ENCODE peak calls at places on chromosome X, in nine cellular contexts. Y, T, G, U, Q, O, B, P and J are unnamed samples. For H3K4me1, the result is how much of the 10 kb centered on the place peaks cover.

GRCh38 chrX:31279359-31279758 is 207.5 kb upstream of the FTHL17 start:
- DNase-seq in G (peak), Q (no peak), O (no peak), T (peak), B (no peak), Y (no peak), P (peak), U (no peak), J (no peak)

GRCh38 chrX:147315493-147315892 is 500.9 kb upstream of the CXorf51A start:
- DNase-seq in Y (no peak), O (no peak), Q (no peak), P (no peak), T (no peak), U (no peak), B (no peak), G (no peak), J (no peak)

GRCh38 chrX:150967786-150968185 is 15.3 kb upstream of the HMGB3 start:
- DNase-seq in Q (no peak), G (no peak), U (no peak), T (no peak), P (no peak), Y (no peak), B (no peak), O (no peak), J (no peak)

GRCh38 chrX:102765217-102765616 is 44.7 kb downstream of the GPRASP3 start:
- DNase-seq in O (peak), T (peak), B (no peak), P (peak), G (no peak), Y (no peak), Q (peak), U (no peak), J (no peak)

GRCh38 chrX:39258331-39258730 is 457.1 kb downstream of the MID1IP1 start:
- DNase-seq in G (no peak), T (no peak), Q (peak), O (peak), U (no peak), Y (no peak), P (peak), B (no peak), J (no peak)

GRCh38 chrX:103404225-103405008 is 28.1 kb downstream of the BEX3 start:
- DNase-seq in T (peak), P (peak), O (peak), G (peak), U (peak), B (peak), Y (peak), Q (peak), J (peak)

GRCh38 chrX:68511255-68511654 is 12.4 kb downstream of the YIPF6 start:
- DNase-seq in Q (peak), O (no peak), Y (no peak), G (peak), B (no peak), P (peak), U (no peak), T (peak), J (no peak)

GRCh38 chrX:148741441-148741840 is 241.0 kb downstream of the AFF2 start:
- DNase-seq in Q (no peak), P (no peak), T (no peak), U (no peak), B (no peak), G (no peak), Y (no peak), O (no peak), J (no peak)

GRCh38 chrX:151359341-151359740 is 37.7 kb upstream of the VMA21 start:
- DNase-seq in T (no peak), U (no peak), Y (no peak), B (no peak), P (no peak), Q (no peak), G (no peak), O (no peak), J (no peak)

GRCh38 chrX:128543114-128543513 is 490.9 kb upstream of the ACTRT1 start:
- DNase-seq in P (no peak), T (no peak), G (no peak), U (no peak), Y (no peak), B (no peak), Q (no peak), O (no peak), J (no peak)

GRCh38 chrX:101252634-101253033 is 33.0 kb downstream of the DRP2 start:
- DNase-seq in U (no peak), B (no peak), Q (no peak), Y (no peak), T (no peak), P (no peak), O (no peak), G (no peak), J (no peak)

GRCh38 chrX:40175416-40176255 is 77.9 kb upstream of the BCOR start:
- DNase-seq in O (no peak), Y (peak), U (peak), Q (peak), B (peak), T (no peak), P (peak), G (peak), J (no peak)

GRCh38 chrX:17597836-17598434 is 139.4 kb upstream of the SCML1 start:
- DNase-seq in T (no peak), B (no peak), O (peak), U (no peak), G (peak), Q (peak), P (peak), Y (peak), J (no peak)

GRCh38 chrX:104330966-104331365 is 76.2 kb upstream of the ESX1 start:
- DNase-seq in G (no peak), Y (no peak), Q (no peak), O (peak), P (peak), B (no peak), U (no peak), T (peak), J (no peak)

DNA sequence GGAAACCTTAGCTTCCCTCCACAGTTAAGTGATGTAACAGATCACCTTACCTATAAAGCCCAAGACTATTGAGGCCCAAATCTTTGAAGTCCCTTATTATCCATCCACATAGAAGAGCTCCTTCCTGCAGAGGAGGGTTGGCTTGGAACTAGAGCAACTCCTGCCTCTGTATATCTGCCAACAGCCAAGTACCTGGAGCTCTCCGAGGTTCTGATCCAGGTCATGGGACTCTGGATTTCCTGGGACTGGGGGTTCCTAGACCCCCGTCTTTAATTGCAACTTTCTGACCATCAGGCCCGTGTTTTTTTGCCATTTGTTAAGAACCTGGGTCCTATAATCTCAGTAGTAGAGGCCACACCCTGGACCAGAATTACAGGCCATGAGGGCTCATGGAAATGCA is 136.3 kb downstream of the SH3KBP1 start:
- DNase-seq in Y (no peak), B (no peak), Q (no peak), O (no peak), G (no peak), P (peak), T (no peak), U (no peak), J (no peak)
- H3K4me1 ChIP-seq in Y (under half), B (half or more), Q (under half), O (under half), G (under half), P (under half), T (under half), U (half or more), J (under half)

DNA sequence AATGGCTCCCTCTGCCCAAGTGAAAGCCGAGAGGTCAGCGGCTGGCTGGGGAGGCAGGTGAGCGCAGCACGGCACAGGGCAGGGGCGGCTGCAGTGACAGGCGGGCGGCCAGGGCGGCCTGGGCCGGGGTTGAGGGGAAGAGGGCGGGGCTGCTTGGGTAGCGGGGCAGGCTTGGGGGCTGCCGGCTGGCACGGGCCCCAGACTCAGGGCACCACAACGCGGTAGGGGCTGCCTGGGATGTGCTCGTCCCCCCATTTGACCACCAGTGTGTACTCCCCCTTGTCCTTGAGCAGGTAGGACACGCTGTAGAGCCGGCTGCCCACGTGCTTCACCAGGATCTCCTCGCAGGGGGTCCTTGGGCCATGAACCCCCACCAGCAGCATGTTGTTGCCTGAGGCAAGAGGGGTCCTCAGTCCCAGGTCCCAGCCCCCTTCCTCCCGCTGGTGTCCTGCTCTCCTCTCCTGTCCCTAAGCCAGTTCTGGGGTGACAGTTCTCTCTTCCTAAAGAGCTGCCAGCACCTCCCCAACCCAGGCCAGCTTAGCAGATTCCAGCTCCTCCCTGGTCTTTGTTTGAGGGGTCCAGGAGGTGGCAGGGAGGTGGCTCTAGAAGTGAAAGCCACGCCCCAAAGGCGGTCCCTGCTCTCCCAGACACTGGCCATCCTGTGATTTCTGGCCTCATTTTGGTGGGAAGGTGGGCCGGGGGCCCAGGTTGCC is 25.6 kb downstream of the FLNA start:
- DNase-seq in Y (peak), T (no peak), G (no peak), U (peak), Q (peak), O (no peak), P (no peak), B (no peak), J (no peak)
- H3K4me1 ChIP-seq in Y (under half), T (under half), G (under half), U (half or more), Q (under half), O (under half), P (under half), B (half or more), J (under half)

DNA sequence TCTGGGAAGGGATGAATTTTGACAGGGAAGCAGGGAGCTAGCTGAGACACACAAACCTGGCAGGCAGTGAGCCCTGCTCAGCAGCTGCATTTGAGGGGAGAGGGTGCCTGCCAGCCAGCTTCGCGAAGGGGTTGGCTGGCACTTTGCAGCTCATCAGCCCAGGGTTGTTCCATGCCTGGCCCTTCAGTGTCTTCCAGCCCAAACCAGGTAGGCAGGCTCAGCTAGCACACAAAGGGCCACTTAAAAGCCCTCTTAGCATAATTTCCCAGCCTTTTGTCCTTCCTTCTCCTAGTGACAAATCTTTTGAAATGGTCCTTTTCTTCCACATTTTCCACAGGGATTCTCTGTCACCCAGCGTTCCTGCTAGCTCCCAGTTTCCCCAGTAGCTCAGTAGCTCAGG is 4.3 kb upstream of the FRMPD3 start:
- DNase-seq in P (no peak), T (no peak), U (no peak), G (no peak), O (no peak), Q (no peak), Y (no peak), B (no peak), J (no peak)
- H3K4me1 ChIP-seq in P (under half), T (under half), U (under half), G (under half), O (under half), Q (under half), Y (under half), B (under half), J (under half)

DNA sequence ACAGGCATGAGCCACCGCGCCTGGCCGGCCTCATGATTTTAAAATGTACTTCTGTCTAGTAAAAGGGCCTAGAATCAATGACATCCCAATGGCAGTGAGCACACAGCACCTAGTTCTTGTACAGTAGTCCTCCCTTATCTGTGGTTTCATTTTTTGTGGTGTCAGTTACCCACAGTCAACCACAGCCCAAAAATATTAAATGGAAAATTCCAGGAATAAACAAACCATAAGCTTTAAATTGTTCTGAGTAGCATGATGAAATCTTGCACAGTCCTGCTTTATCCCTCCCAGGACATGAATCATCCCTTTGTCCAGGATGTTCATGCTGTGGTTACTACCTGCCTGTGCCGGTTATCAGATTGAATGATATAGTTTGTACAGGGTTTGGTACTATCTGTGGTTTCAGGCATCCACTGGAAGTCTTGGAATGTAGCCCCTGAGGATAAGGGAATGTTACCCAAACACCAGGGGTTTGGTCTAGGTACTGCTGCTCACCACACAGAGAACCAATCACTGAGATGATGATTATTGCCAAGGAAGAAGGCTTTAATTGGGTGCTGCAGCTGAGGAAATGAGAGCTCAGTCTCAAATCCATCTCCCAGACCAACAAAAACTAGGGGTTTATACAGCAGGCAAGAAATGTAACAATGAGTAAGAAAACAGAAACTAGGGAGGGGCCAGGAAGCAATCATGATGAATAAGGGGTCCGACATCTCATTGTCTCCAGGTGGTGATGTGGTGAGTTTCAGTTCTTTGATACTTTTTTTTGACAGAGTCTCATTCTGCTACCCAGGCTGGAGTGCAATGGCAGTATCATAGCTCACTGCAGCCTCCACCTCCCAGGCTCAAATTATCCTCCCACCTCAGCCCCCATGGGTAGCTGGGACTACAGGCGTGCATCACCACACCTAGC is 16.1 kb upstream of the FHL1 start:
- DNase-seq in T (peak), U (no peak), G (no peak), O (peak), P (peak), Y (no peak), Q (no peak), B (no peak), J (peak)
- H3K4me1 ChIP-seq in T (under half), U (under half), G (under half), O (under half), P (under half), Y (under half), Q (under half), B (under half), J (under half)

GRCh38 chrX:10549280-10549679 is 71.1 kb downstream of the MID1 start:
- DNase-seq in U (no peak), P (peak), B (no peak), Q (no peak), T (peak), Y (no peak), O (no peak), G (peak), J (no peak)
- H3K4me1 ChIP-seq in U (under half), P (under half), B (under half), Q (under half), T (under half), Y (under half), O (under half), G (under half), J (under half)

GRCh38 chrX:133185119-133185518 is 33.0 kb downstream of the TFDP3 start:
- DNase-seq in Q (no peak), B (no peak), O (no peak), P (no peak), U (no peak), G (no peak), Y (no peak), T (no peak), J (no peak)

GRCh38 chrX:133188631-133189030 is 29.5 kb downstream of the TFDP3 start:
- DNase-seq in G (no peak), Q (no peak), Y (no peak), T (no peak), U (no peak), P (no peak), O (no peak), B (no peak), J (no peak)

GRCh38 chrX:133190877-133191738 is 27.0 kb downstream of the TFDP3 start:
- DNase-seq in P (peak), T (no peak), Q (no peak), G (no peak), Y (no peak), B (no peak), O (no peak), U (no peak), J (no peak)

GRCh38 chrX:133183806-133184205 is 34.3 kb downstream of the TFDP3 start:
- DNase-seq in G (no peak), T (peak), B (no peak), P (no peak), O (no peak), Y (no peak), Q (no peak), U (no peak), J (no peak)

DNA sequence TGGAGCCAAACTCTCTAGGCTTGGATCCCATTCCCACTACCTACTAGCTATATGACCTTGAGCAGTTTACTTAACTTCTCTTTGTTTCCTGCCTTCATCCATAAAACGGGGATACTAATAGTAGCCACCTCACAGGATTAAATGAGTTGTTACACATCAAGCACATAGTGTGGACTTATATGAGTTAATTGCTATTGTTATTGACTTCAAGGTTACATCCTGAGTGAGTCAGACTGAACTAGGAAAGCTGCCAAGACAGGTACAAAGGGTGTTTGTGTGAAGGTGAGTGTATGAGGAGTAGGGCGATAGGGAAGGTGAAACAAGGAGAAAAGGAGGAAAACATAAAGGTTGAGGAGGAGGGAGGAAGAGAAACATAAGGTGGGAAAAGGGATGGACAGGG is 32.2 kb downstream of the TFDP3 start:
- DNase-seq in T (peak), B (no peak), P (no peak), U (no peak), Q (no peak), O (no peak), G (no peak), Y (no peak), J (peak)
- H3K4me1 ChIP-seq in T (under half), B (under half), P (under half), U (under half), Q (under half), O (under half), G (under half), Y (under half), J (under half)

DNA sequence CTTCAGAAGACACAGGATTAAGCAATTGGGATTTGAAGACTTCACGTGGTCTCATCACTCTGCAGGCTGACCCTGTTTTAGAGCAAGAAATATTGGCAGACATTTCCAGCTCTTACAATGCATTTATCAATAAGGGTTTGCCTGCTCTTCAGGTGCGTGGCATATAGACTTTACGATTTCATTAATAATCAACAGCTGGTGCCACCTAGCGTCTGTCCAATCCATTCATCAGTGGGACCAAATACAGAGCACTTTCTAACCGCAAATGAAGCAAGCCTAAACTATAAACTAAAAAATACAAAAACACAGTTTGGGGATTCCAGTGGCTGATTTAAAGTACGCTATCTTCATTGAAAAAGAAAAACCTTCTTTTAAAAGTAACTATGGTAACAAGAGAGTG is 125.4 kb upstream of the DMD start:
- DNase-seq in Y (no peak), G (peak), T (peak), O (no peak), B (no peak), U (no peak), Q (peak), P (no peak), J (no peak)
- H3K4me1 ChIP-seq in Y (under half), G (under half), T (under half), O (under half), B (under half), U (under half), Q (under half), P (under half), J (under half)

GRCh38 chrX:78330068-78330467 is 2.7 kb upstream of the CYSLTR1 start:
- DNase-seq in G (no peak), B (no peak), U (no peak), O (no peak), T (no peak), Q (no peak), P (no peak), Y (no peak), J (no peak)
- H3K4me1 ChIP-seq in G (under half), B (under half), U (half or more), O (under half), T (under half), Q (under half), P (under half), Y (under half), J (under half)